ENCODE peak calls at places on chromosomes 6 and 20, in four cellular contexts. X is heart left ventricle; H is PC-9; W is CD8-positive, alpha-beta T cell. N is an unnamed sample.

GRCh38 chr20:730005-730404 is 38.3 kb downstream of the SLC52A3 start:
- DNase-seq in H (no peak), W (no peak), X (no peak), N (no peak)

GRCh38 chr20:33522256-33522820 is 32.4 kb downstream of the CBFA2T2 start:
- DNase-seq in X (no peak), H (no peak), W (no peak), N (no peak)

GRCh38 chr6:168848797-168849196 is 404.8 kb downstream of the THBS2 start:
- DNase-seq in X (no peak), W (no peak), H (no peak), N (no peak)

GRCh38 chr6:146803601-146804000 is 204.8 kb downstream of the ADGB start:
- DNase-seq in X (peak; percentile 33), W (no peak), H (no peak), N (no peak)

GRCh38 chr6:38349795-38350194 is 289.9 kb downstream of the BTBD9 start:
- DNase-seq in X (no peak), W (no peak), H (no peak), N (no peak)

GRCh38 chr6:11055127-11055627 is 11.1 kb upstream of the ELOVL2 start:
- DNase-seq in W (no peak), H (peak; percentile 55), X (no peak), N (no peak)

GRCh38 chr6:162442675-162443074 is 284.9 kb downstream of the PRKN start:
- DNase-seq in W (no peak), H (no peak), X (no peak), N (no peak)

GRCh38 chr20:35575958-35576357 is 34.1 kb downstream of the ERGIC3 start:
- DNase-seq in H (peak; percentile 95), X (no peak), W (no peak), N (no peak)

GRCh38 chr20:52172392-52173047 is 19.1 kb downstream of the ZFP64 start:
- DNase-seq in X (no peak), W (no peak), H (no peak), N (no peak)

DNA sequence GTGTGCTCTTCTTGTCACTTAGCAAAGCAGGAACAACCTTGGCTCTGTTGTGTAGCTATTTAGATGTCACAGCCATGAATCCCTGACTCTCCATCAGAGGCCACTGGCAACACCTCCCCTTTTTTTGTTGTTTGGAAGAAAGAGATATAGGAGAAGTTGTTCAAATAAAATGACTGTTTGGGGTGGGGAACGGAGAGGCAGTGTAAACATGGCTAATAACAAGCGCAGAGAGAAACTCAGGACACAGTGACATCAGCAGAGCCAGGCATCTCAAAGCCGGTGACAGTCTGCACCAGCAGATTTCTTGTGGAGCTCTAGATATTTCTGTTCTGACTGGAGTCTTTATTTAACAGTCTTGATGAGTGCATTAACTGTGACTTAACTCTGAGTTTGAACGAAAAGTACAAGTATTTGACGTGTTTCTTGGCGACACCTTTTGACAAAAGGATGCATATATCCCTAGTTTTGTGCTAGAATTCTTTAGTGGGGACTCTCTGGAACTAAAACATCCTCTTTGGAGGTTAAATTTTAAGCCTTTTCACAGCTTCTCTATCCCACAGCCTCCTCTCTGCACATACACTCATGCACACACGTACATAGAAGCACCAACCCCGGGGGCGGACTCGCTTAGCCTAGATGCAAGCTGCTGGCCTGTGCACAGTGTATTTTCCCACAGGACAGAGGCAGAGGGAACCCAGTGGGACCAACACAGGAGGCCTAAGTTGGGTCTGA is 53.8 kb downstream of the ADAT2 start:
- DNase-seq in W (no peak), H (no peak), X (no peak), N (no peak)
- TF ChIP-seq CTCF in W (no peak), H (no peak), X (no peak), N (no peak)

GRCh38 chr20:1961374-1961773 is 32.5 kb downstream of the PDYN start:
- DNase-seq in X (no peak), H (no peak), W (no peak), N (no peak)

GRCh38 chr20:1965520-1966278 is 28.2 kb downstream of the PDYN start:
- DNase-seq in X (peak; percentile 72), W (peak; percentile 84), H (no peak), N (peak; percentile 66)

GRCh38 chr20:1964061-1964460 is 29.8 kb downstream of the PDYN start:
- DNase-seq in W (no peak), X (no peak), H (no peak), N (no peak)

GRCh38 chr20:1968958-1969357 is 24.9 kb downstream of the PDYN start:
- DNase-seq in W (no peak), X (no peak), H (no peak), N (no peak)

DNA sequence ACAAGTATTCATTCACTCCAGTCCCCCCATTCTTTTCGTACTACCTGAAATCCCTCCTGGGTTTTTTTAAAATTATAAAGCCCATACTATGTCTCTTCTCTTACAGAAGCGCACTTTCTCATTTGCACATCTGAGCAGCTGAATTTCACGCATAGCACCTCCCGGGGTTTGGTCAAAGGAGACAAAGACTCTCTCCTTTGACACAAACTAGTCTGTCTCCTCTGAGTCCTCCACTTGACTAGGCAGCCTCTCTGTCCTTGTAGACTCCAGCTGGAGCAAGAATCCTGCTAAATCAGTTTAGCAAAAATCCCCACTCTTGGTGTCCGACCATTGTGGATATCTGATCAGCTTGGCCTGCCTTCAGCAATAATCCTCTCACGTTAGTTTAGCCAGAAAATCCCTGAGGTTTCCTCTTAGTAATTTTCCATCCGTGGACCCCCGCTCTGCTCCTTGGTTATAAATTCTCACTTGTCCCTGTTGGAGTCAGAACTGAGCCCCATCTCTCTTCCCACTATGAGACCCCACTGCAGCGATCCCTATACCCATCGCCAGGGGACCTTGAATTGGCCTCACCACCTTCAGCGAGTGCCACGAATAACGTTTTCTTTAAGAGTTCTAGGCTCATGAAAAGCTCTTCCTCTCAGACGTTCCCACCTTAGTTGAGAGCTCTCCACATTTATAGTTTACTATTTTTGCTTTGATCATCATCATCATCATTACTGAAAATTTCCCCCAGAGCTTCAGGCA is 29.0 kb downstream of the PDYN start:
- DNase-seq in W (no peak), H (no peak), X (no peak), N (no peak)
- H3K27me3 ChIP-seq in W (peaks cover 3% of the 10 kb centered on the region), H (peaks cover 67% of the 10 kb centered on the region), X (no peaks in the 10 kb centered on the region), N (peaks cover 18% of the 10 kb centered on the region)

GRCh38 chr6:31086788-31087440 is 25.5 kb downstream of the C6orf15 start:
- DNase-seq in H (peak; percentile 56), W (no peak), X (no peak), N (no peak)
- H3K27ac ChIP-seq in H (peak overlapping the region; percentile 2), W (no peak overlapping the region), X (no peak overlapping the region), N (no peak overlapping the region)

GRCh38 chr6:165096868-165097267 is 212.5 kb downstream of the C6orf118 start:
- DNase-seq in X (no peak), H (no peak), W (no peak), N (no peak)

GRCh38 chr6:165096209-165096608 is 213.2 kb downstream of the C6orf118 start:
- DNase-seq in W (no peak), H (no peak), X (no peak), N (no peak)

GRCh38 chr6:165092881-165093595 is 216.4 kb downstream of the C6orf118 start:
- DNase-seq in W (no peak), H (no peak), X (no peak), N (no peak)

GRCh38 chr6:165098165-165098564 is 211.2 kb downstream of the C6orf118 start:
- DNase-seq in H (no peak), X (no peak), W (no peak), N (no peak)
- TF ChIP-seq CTCF in H (peak; percentile 51), X (no peak), W (no peak), N (no peak)

DNA sequence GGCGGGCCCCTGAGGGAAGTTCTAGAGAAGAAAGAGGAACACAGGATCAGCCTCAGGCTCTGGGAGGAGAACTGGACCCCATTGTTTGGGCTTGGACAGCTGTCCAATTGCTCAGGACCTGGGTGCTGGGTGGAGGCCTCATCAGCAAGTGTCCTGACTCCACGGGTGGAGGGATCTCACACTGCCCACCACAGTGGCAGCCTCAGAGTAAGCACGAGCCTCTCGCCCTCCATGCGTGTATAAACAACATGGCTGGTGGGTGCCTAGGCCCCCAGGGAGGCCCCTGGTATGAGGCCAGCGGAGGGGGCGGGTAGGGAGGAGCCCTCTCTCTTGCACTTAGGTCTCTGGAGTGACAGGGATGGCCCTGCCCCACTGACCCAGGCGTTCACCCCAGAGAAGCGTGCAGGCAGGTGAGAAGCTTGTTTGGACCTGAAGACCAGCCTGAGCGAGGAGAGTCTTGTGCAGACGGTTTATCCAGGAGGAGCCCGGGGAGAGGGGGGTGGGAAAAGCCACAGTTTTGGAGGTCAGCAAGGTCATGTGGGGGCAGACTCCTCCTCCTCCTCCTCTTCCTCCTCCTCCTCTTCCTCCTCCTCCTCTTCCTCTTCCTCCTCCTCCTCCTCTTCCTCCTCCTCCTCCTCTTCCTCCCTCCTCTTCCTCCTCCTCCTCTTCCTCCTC is 41.9 kb upstream of the BHLHE23 start:
- DNase-seq in H (no peak), X (peak; percentile 3), W (no peak), N (no peak)
- H3K27me3 ChIP-seq in H (peaks cover 98% of the 10 kb centered on the region), X (peaks cover 6% of the 10 kb centered on the region), W (no peaks in the 10 kb centered on the region), N (no peaks in the 10 kb centered on the region)

GRCh38 chr20:1946442-1946761 is 47.5 kb downstream of the PDYN start:
- DNase-seq in X (no peak), W (no peak), H (no peak), N (no peak)

GRCh38 chr20:1943267-1944002 is 48.2 kb downstream of the SIRPA start:
- DNase-seq in W (no peak), X (peak; percentile 54), H (no peak), N (no peak)

GRCh38 chr20:1944345-1945099 is 49.3 kb downstream of the SIRPA start:
- DNase-seq in W (no peak), H (no peak), X (no peak), N (no peak)

GRCh38 chr20:1945660-1946059 is 48.2 kb downstream of the PDYN start:
- DNase-seq in X (no peak), W (no peak), H (no peak), N (no peak)

GRCh38 chr20:1945134-1945618 is 48.7 kb downstream of the PDYN start:
- DNase-seq in X (peak; percentile 64), H (no peak), W (no peak), N (no peak)
- H3K27ac ChIP-seq in X (peak overlapping the region; percentile 91), H (no peak overlapping the region), W (no peak overlapping the region), N (no peak overlapping the region)